ENCODE peak calls at places on chromosomes 6 and 20, in eight cellular contexts. G, Q, D, T, O, L, Y and K are unnamed samples.

GRCh38 chr6:12198851-12199250 is 91.3 kb upstream of the EDN1 start:
- DNase-seq in Q (no peak), T (no peak), L (no peak), D (no peak), Y (no peak), G (no peak), O (no peak), K (no peak)

GRCh38 chr20:44689809-44690208 is 25.4 kb upstream of the CCN5 start:
- DNase-seq in T (peak), O (no peak), D (no peak), Q (no peak), G (no peak), L (no peak), Y (no peak), K (no peak)

GRCh38 chr6:103036846-103037245 is 1643.3 kb downstream of the GRIK2 start:
- DNase-seq in O (no peak), T (no peak), G (no peak), L (no peak), Q (no peak), Y (no peak), D (peak), K (no peak)

GRCh38 chr6:146200136-146200708 is 171.4 kb downstream of the GRM1 start:
- DNase-seq in O (no peak), G (no peak), D (no peak), L (no peak), Q (no peak), Y (no peak), T (no peak), K (no peak)

GRCh38 chr6:117311310-117311709 is 46.0 kb downstream of the VGLL2 start:
- DNase-seq in Q (no peak), T (no peak), D (no peak), G (no peak), O (no peak), Y (no peak), L (no peak), K (no peak)

GRCh38 chr6:4319992-4320683 is 184.8 kb upstream of the ECI2 start:
- DNase-seq in L (no peak), Y (peak), D (no peak), T (no peak), O (no peak), G (no peak), Q (no peak), K (no peak)

GRCh38 chr6:105896821-105897095 is 189.4 kb upstream of the PRDM1 start:
- DNase-seq in Y (no peak), D (no peak), L (no peak), O (no peak), T (no peak), Q (no peak), G (peak), K (no peak)

GRCh38 chr6:106608080-106608668 is 21.1 kb downstream of the RTN4IP1 start:
- DNase-seq in T (no peak), L (peak), Q (no peak), D (no peak), Y (no peak), O (no peak), G (no peak), K (no peak)

GRCh38 chr6:124741341-124741740 is 220.9 kb upstream of the RNF217 start:
- DNase-seq in Q (no peak), T (no peak), G (no peak), O (no peak), Y (no peak), D (no peak), L (no peak), K (no peak)

GRCh38 chr6:137892271-137892708 is 25.2 kb downstream of the TNFAIP3 start:
- DNase-seq in G (no peak), T (no peak), O (no peak), Y (peak), L (no peak), D (no peak), Q (no peak), K (no peak)

GRCh38 chr20:63711085-63711645 is 3.3 kb downstream of the ZGPAT start:
- DNase-seq in T (peak), L (no peak), Q (no peak), G (no peak), D (no peak), Y (no peak), O (no peak), K (no peak)

GRCh38 chr6:34237722-34238506 is 1.2 kb downstream of the HMGA1 start:
- DNase-seq in Q (no peak), G (peak), D (peak), T (peak), L (peak), Y (no peak), O (no peak), K (peak)

GRCh38 chr20:47360489-47361267 is 4.2 kb upstream of the ZMYND8 start:
- DNase-seq in Q (peak), G (peak), D (peak), L (no peak), T (peak), O (peak), Y (no peak), K (peak)

GRCh38 chr20:32439132-32439829 is 81.2 kb downstream of the ASXL1 start:
- DNase-seq in Q (no peak), O (no peak), G (no peak), T (no peak), D (no peak), Y (peak), L (no peak), K (no peak)

GRCh38 chr6:113857565-113858066 is 471 bp downstream of the MARCKS start:
- DNase-seq in L (no peak), G (no peak), Y (no peak), Q (no peak), T (peak), D (peak), O (peak), K (peak)

GRCh38 chr6:45541934-45542333 is 164.2 kb upstream of the SUPT3H start:
- DNase-seq in T (no peak), O (no peak), L (no peak), D (no peak), Y (no peak), G (no peak), Q (no peak), K (no peak)

GRCh38 chr6:106966671-106967522 is 7.6 kb downstream of the CD24 start:
- DNase-seq in G (peak), O (no peak), L (no peak), Q (no peak), Y (no peak), T (no peak), D (no peak), K (no peak)

GRCh38 chr20:44014807-44015732 is 100.4 kb downstream of the TOX2 start:
- DNase-seq in Y (no peak), T (no peak), O (peak), Q (no peak), D (no peak), L (no peak), G (peak), K (no peak)

GRCh38 chr6:25369043-25369442 is 89.9 kb downstream of the CARMIL1 start:
- DNase-seq in L (no peak), Q (no peak), Y (no peak), D (no peak), G (peak), O (no peak), T (no peak), K (no peak)

GRCh38 chr6:144845181-144845580 is 560.0 kb downstream of the UTRN start:
- DNase-seq in L (no peak), O (no peak), Q (no peak), D (no peak), Y (peak), G (no peak), T (no peak), K (no peak)

GRCh38 chr20:51371720-51372119 is 170.8 kb downstream of the NFATC2 start:
- DNase-seq in D (no peak), O (no peak), Q (no peak), Y (no peak), G (no peak), T (no peak), L (no peak), K (no peak)

GRCh38 chr6:106512048-106512957 is 117.0 kb downstream of the RTN4IP1 start:
- DNase-seq in Q (no peak), Y (no peak), L (peak), O (no peak), G (peak), T (peak), D (peak), K (peak)

GRCh38 chr6:39403304-39403703 is 80.8 kb upstream of the KCNK16 start:
- DNase-seq in D (no peak), G (no peak), Y (no peak), T (no peak), Q (no peak), O (no peak), L (no peak), K (no peak)

GRCh38 chr6:165186041-165186440 is 123.4 kb downstream of the C6orf118 start:
- DNase-seq in D (no peak), L (no peak), G (no peak), T (no peak), O (no peak), Y (no peak), Q (no peak), K (no peak)